ENCODE peak calls at places on chromosomes 6 and 20, in seven cellular contexts. One of them, this sample, is unnamed.

GRCh38 chr6:91761621-91762020 is 1174.7 kb upstream of the MAP3K7 start:
- DNase-seq in body of pancreas: no peak
- DNase-seq in tibial nerve: no peak
- DNase-seq in breast epithelium: no peak
- DNase-seq in endothelial cell of umbilical vein: no peak
- DNase-seq in heart left ventricle: no peak
- DNase-seq in spleen: no peak
- DNase-seq in this sample: no peak

GRCh38 chr6:35184580-35185301 is 29.0 kb upstream of the SCUBE3 start:
- DNase-seq in body of pancreas: no peak
- DNase-seq in tibial nerve: no peak
- DNase-seq in breast epithelium: no peak
- DNase-seq in endothelial cell of umbilical vein: no peak
- DNase-seq in heart left ventricle: no peak
- DNase-seq in spleen: no peak
- DNase-seq in this sample: no peak

GRCh38 chr20:58403272-58403671 is 14.2 kb downstream of the VAPB start:
- DNase-seq in body of pancreas: no peak
- DNase-seq in tibial nerve: no peak
- DNase-seq in breast epithelium: no peak
- DNase-seq in endothelial cell of umbilical vein: no peak
- DNase-seq in heart left ventricle: no peak
- DNase-seq in spleen: no peak
- DNase-seq in this sample: no peak

GRCh38 chr6:73064261-73064660 is 161.0 kb downstream of the KHDC1L start:
- DNase-seq in body of pancreas: no peak
- DNase-seq in tibial nerve: no peak
- DNase-seq in breast epithelium: no peak
- DNase-seq in endothelial cell of umbilical vein: no peak
- DNase-seq in heart left ventricle: no peak
- DNase-seq in spleen: no peak
- DNase-seq in this sample: no peak

GRCh38 chr6:132952998-132953397 is 138.6 kb downstream of the RPS12 start:
- DNase-seq in body of pancreas: no peak
- DNase-seq in tibial nerve: no peak
- DNase-seq in breast epithelium: no peak
- DNase-seq in endothelial cell of umbilical vein: no peak
- DNase-seq in heart left ventricle: no peak
- DNase-seq in spleen: no peak
- DNase-seq in this sample: no peak

GRCh38 chr6:7267521-7268091 is 45.4 kb downstream of the SSR1 start:
- DNase-seq in body of pancreas: peak
- DNase-seq in tibial nerve: no peak
- DNase-seq in breast epithelium: peak
- DNase-seq in endothelial cell of umbilical vein: peak
- DNase-seq in heart left ventricle: no peak
- DNase-seq in spleen: peak
- DNase-seq in this sample: peak

GRCh38 chr6:41560440-41561192 is 14.4 kb downstream of the FOXP4 start:
- DNase-seq in body of pancreas: peak
- DNase-seq in tibial nerve: no peak
- DNase-seq in breast epithelium: no peak
- DNase-seq in endothelial cell of umbilical vein: peak
- DNase-seq in heart left ventricle: peak
- DNase-seq in spleen: peak
- DNase-seq in this sample: no peak

GRCh38 chr20:58891076-58891685 is 38.7 kb downstream of the GNAS start:
- DNase-seq in body of pancreas: peak
- DNase-seq in tibial nerve: peak
- DNase-seq in breast epithelium: peak
- DNase-seq in endothelial cell of umbilical vein: no peak
- DNase-seq in heart left ventricle: peak
- DNase-seq in spleen: peak
- DNase-seq in this sample: peak

GRCh38 chr6:53862517-53863457 is 68.0 kb downstream of the LRRC1 start:
- DNase-seq in body of pancreas: no peak
- DNase-seq in tibial nerve: no peak
- DNase-seq in breast epithelium: no peak
- DNase-seq in endothelial cell of umbilical vein: peak
- DNase-seq in heart left ventricle: no peak
- DNase-seq in spleen: no peak
- DNase-seq in this sample: no peak

GRCh38 chr6:128139519-128139918 is 238.7 kb upstream of the THEMIS start:
- DNase-seq in body of pancreas: no peak
- DNase-seq in tibial nerve: no peak
- DNase-seq in breast epithelium: no peak
- DNase-seq in endothelial cell of umbilical vein: peak
- DNase-seq in heart left ventricle: no peak
- DNase-seq in spleen: no peak
- DNase-seq in this sample: no peak

GRCh38 chr20:53177687-53178086 is 205.5 kb downstream of the TSHZ2 start:
- DNase-seq in body of pancreas: no peak
- DNase-seq in tibial nerve: no peak
- DNase-seq in breast epithelium: no peak
- DNase-seq in endothelial cell of umbilical vein: no peak
- DNase-seq in heart left ventricle: no peak
- DNase-seq in spleen: no peak
- DNase-seq in this sample: no peak

GRCh38 chr20:49400904-49401303 is 81.6 kb downstream of the KCNB1 start:
- DNase-seq in body of pancreas: no peak
- DNase-seq in tibial nerve: no peak
- DNase-seq in breast epithelium: no peak
- DNase-seq in endothelial cell of umbilical vein: peak
- DNase-seq in heart left ventricle: no peak
- DNase-seq in spleen: no peak
- DNase-seq in this sample: no peak

GRCh38 chr6:100366419-100366818 is 98.3 kb downstream of the SIM1 start:
- DNase-seq in body of pancreas: no peak
- DNase-seq in tibial nerve: no peak
- DNase-seq in breast epithelium: no peak
- DNase-seq in endothelial cell of umbilical vein: peak
- DNase-seq in heart left ventricle: no peak
- DNase-seq in spleen: no peak
- DNase-seq in this sample: no peak

GRCh38 chr6:74598473-74599393 is 607.1 kb downstream of the COL12A1 start:
- DNase-seq in body of pancreas: no peak
- DNase-seq in tibial nerve: no peak
- DNase-seq in breast epithelium: no peak
- DNase-seq in endothelial cell of umbilical vein: peak
- DNase-seq in heart left ventricle: no peak
- DNase-seq in spleen: no peak
- DNase-seq in this sample: no peak

GRCh38 chr20:45104786-45105185 is 3.9 kb upstream of the KCNS1 start:
- DNase-seq in body of pancreas: no peak
- DNase-seq in tibial nerve: no peak
- DNase-seq in breast epithelium: no peak
- DNase-seq in endothelial cell of umbilical vein: peak
- DNase-seq in heart left ventricle: no peak
- DNase-seq in spleen: no peak
- DNase-seq in this sample: no peak

GRCh38 chr20:1478566-1478965 is 11.9 kb upstream of the NSFL1C start:
- DNase-seq in body of pancreas: no peak
- DNase-seq in tibial nerve: no peak
- DNase-seq in breast epithelium: no peak
- DNase-seq in endothelial cell of umbilical vein: peak
- DNase-seq in heart left ventricle: no peak
- DNase-seq in spleen: no peak
- DNase-seq in this sample: no peak

GRCh38 chr20:41072099-41072798 is 43.6 kb downstream of the TOP1 start:
- DNase-seq in body of pancreas: peak
- DNase-seq in tibial nerve: no peak
- DNase-seq in breast epithelium: no peak
- DNase-seq in endothelial cell of umbilical vein: peak
- DNase-seq in heart left ventricle: no peak
- DNase-seq in spleen: peak
- DNase-seq in this sample: no peak

GRCh38 chr6:107539849-107540464 is 50.0 kb downstream of the SOBP start:
- DNase-seq in body of pancreas: no peak
- DNase-seq in tibial nerve: no peak
- DNase-seq in breast epithelium: no peak
- DNase-seq in endothelial cell of umbilical vein: no peak
- DNase-seq in heart left ventricle: no peak
- DNase-seq in spleen: no peak
- DNase-seq in this sample: no peak

GRCh38 chr6:17165383-17165782 is 63.5 kb downstream of the STMND1 start:
- DNase-seq in body of pancreas: no peak
- DNase-seq in tibial nerve: no peak
- DNase-seq in breast epithelium: no peak
- DNase-seq in endothelial cell of umbilical vein: no peak
- DNase-seq in heart left ventricle: no peak
- DNase-seq in spleen: no peak
- DNase-seq in this sample: no peak

GRCh38 chr6:135722182-135722581 is 129.3 kb upstream of the PDE7B start:
- DNase-seq in body of pancreas: no peak
- DNase-seq in tibial nerve: no peak
- DNase-seq in breast epithelium: no peak
- DNase-seq in endothelial cell of umbilical vein: peak
- DNase-seq in heart left ventricle: no peak
- DNase-seq in spleen: no peak
- DNase-seq in this sample: no peak

GRCh38 chr6:149503276-149503675 is 18.5 kb upstream of the ZC3H12D start:
- DNase-seq in body of pancreas: no peak
- DNase-seq in tibial nerve: no peak
- DNase-seq in breast epithelium: no peak
- DNase-seq in endothelial cell of umbilical vein: no peak
- DNase-seq in heart left ventricle: no peak
- DNase-seq in spleen: no peak
- DNase-seq in this sample: no peak

GRCh38 chr6:41457303-41457670 is 88.9 kb upstream of the FOXP4 start:
- DNase-seq in body of pancreas: no peak
- DNase-seq in tibial nerve: no peak
- DNase-seq in breast epithelium: no peak
- DNase-seq in endothelial cell of umbilical vein: no peak
- DNase-seq in heart left ventricle: no peak
- DNase-seq in spleen: no peak
- DNase-seq in this sample: no peak

GRCh38 chr6:34349226-34349625 is 43.2 kb downstream of the NUDT3 start:
- DNase-seq in body of pancreas: no peak
- DNase-seq in tibial nerve: no peak
- DNase-seq in breast epithelium: no peak
- DNase-seq in endothelial cell of umbilical vein: no peak
- DNase-seq in heart left ventricle: no peak
- DNase-seq in spleen: no peak
- DNase-seq in this sample: no peak

GRCh38 chr20:41134362-41135186 is 2.8 kb upstream of the PLCG1 start:
- DNase-seq in body of pancreas: no peak
- DNase-seq in tibial nerve: no peak
- DNase-seq in breast epithelium: no peak
- DNase-seq in endothelial cell of umbilical vein: no peak
- DNase-seq in heart left ventricle: no peak
- DNase-seq in spleen: no peak
- DNase-seq in this sample: no peak

GRCh38 chr6:11784341-11784740 is 5.7 kb upstream of the ADTRP start:
- DNase-seq in body of pancreas: no peak
- DNase-seq in tibial nerve: no peak
- DNase-seq in breast epithelium: no peak
- DNase-seq in endothelial cell of umbilical vein: no peak
- DNase-seq in heart left ventricle: no peak
- DNase-seq in spleen: no peak
- DNase-seq in this sample: no peak

GRCh38 chr6:11788043-11788442 is 9.4 kb upstream of the ADTRP start:
- DNase-seq in body of pancreas: no peak
- DNase-seq in tibial nerve: no peak
- DNase-seq in breast epithelium: no peak
- DNase-seq in endothelial cell of umbilical vein: no peak
- DNase-seq in heart left ventricle: no peak
- DNase-seq in spleen: no peak
- DNase-seq in this sample: no peak

GRCh38 chr6:11785449-11785951 is 6.9 kb upstream of the ADTRP start:
- DNase-seq in body of pancreas: peak
- DNase-seq in tibial nerve: no peak
- DNase-seq in breast epithelium: no peak
- DNase-seq in endothelial cell of umbilical vein: no peak
- DNase-seq in heart left ventricle: no peak
- DNase-seq in spleen: no peak
- DNase-seq in this sample: no peak

GRCh38 chr6:11783524-11784064 is 5.0 kb upstream of the ADTRP start:
- DNase-seq in body of pancreas: no peak
- DNase-seq in tibial nerve: no peak
- DNase-seq in breast epithelium: no peak
- DNase-seq in endothelial cell of umbilical vein: no peak
- DNase-seq in heart left ventricle: no peak
- DNase-seq in spleen: no peak
- DNase-seq in this sample: no peak

GRCh38 chr6:11785953-11786579 is 7.5 kb upstream of the ADTRP start:
- DNase-seq in body of pancreas: peak
- DNase-seq in tibial nerve: no peak
- DNase-seq in breast epithelium: no peak
- DNase-seq in endothelial cell of umbilical vein: no peak
- DNase-seq in heart left ventricle: no peak
- DNase-seq in spleen: no peak
- DNase-seq in this sample: peak
- TF ChIP-seq POLR2A in body of pancreas: no peak
- TF ChIP-seq POLR2A in tibial nerve: no peak
- TF ChIP-seq POLR2A in breast epithelium: no peak
- TF ChIP-seq POLR2A in endothelial cell of umbilical vein: no peak
- TF ChIP-seq POLR2A in heart left ventricle: no peak
- TF ChIP-seq POLR2A in spleen: no peak
- TF ChIP-seq POLR2A in this sample: no peak

GRCh38 chr6:5078121-5078695 is 6.9 kb upstream of the PPP1R3G start:
- DNase-seq in body of pancreas: no peak
- DNase-seq in tibial nerve: no peak
- DNase-seq in breast epithelium: no peak
- DNase-seq in endothelial cell of umbilical vein: peak
- DNase-seq in heart left ventricle: no peak
- DNase-seq in spleen: no peak
- DNase-seq in this sample: peak
- TF ChIP-seq CTCF in body of pancreas: no peak
- TF ChIP-seq CTCF in tibial nerve: no peak
- TF ChIP-seq CTCF in breast epithelium: no peak
- TF ChIP-seq CTCF in endothelial cell of umbilical vein: no peak
- TF ChIP-seq CTCF in heart left ventricle: peak
- TF ChIP-seq CTCF in spleen: no peak
- TF ChIP-seq CTCF in this sample: no peak

GRCh38 chr6:71077655-71078054 is 120.8 kb upstream of the B3GAT2 start:
- DNase-seq in body of pancreas: no peak
- DNase-seq in tibial nerve: no peak
- DNase-seq in breast epithelium: no peak
- DNase-seq in endothelial cell of umbilical vein: no peak
- DNase-seq in heart left ventricle: no peak
- DNase-seq in spleen: no peak
- DNase-seq in this sample: no peak

GRCh38 chr6:71072508-71072907 is 115.6 kb upstream of the B3GAT2 start:
- DNase-seq in body of pancreas: no peak
- DNase-seq in tibial nerve: no peak
- DNase-seq in breast epithelium: no peak
- DNase-seq in endothelial cell of umbilical vein: no peak
- DNase-seq in heart left ventricle: no peak
- DNase-seq in spleen: no peak
- DNase-seq in this sample: no peak
- H3K27ac ChIP-seq in body of pancreas: no peak
- H3K27ac ChIP-seq in tibial nerve: no peak
- H3K27ac ChIP-seq in breast epithelium: no peak
- H3K27ac ChIP-seq in endothelial cell of umbilical vein: no peak
- H3K27ac ChIP-seq in heart left ventricle: no peak
- H3K27ac ChIP-seq in spleen: no peak
- H3K27ac ChIP-seq in this sample: no peak

GRCh38 chr6:139134817-139135577 is at the start of gene HECA:
- DNase-seq in body of pancreas: peak
- DNase-seq in tibial nerve: peak
- DNase-seq in breast epithelium: peak
- DNase-seq in endothelial cell of umbilical vein: peak
- DNase-seq in heart left ventricle: peak
- DNase-seq in spleen: peak
- DNase-seq in this sample: peak
- TF ChIP-seq POLR2A in body of pancreas: peak
- TF ChIP-seq POLR2A in tibial nerve: peak
- TF ChIP-seq POLR2A in breast epithelium: peak
- TF ChIP-seq POLR2A in endothelial cell of umbilical vein: no peak
- TF ChIP-seq POLR2A in heart left ventricle: peak
- TF ChIP-seq POLR2A in spleen: peak
- TF ChIP-seq POLR2A in this sample: peak